ENCODE peak calls at places on chromosomes 6 and 20, in five cellular contexts. O is transverse colon, I is GM12878, V is PC-3, H is uterus. K is an unnamed sample.

GRCh38 chr6:7721654-7722053 is 4.2 kb upstream of the BMP6 start:
- DNase-seq in O (no peak), I (no peak), V (peak; percentile 66), H (no peak), K (peak; percentile 80)

GRCh38 chr20:38629979-38630378 is 28.4 kb downstream of the ARHGAP40 start:
- DNase-seq in O (no peak), I (no peak), V (no peak), H (no peak), K (no peak)

GRCh38 chr6:41935685-41936072 is 5.9 kb downstream of the CCND3 start:
- DNase-seq in O (no peak), I (no peak), V (no peak), H (no peak), K (no peak)

GRCh38 chr20:38729767-38730166 is 5.5 kb downstream of the SLC32A1 start:
- DNase-seq in O (no peak), I (no peak), V (no peak), H (no peak), K (no peak)

GRCh38 chr6:121305957-121306607 is 28.2 kb downstream of the TBC1D32 start:
- DNase-seq in O (no peak), I (no peak), V (peak; percentile 50), H (no peak), K (peak; percentile 47)

GRCh38 chr6:149318581-149319286 is 1.2 kb downstream of the TAB2 start:
- DNase-seq in O (peak; percentile 24), I (no peak), V (peak; percentile 18), H (no peak), K (peak; percentile 66)

GRCh38 chr6:31836676-31837611 is 9.4 kb downstream of the HSPA1B start:
- DNase-seq in O (peak; percentile 58), I (no peak), V (peak; percentile 38), H (no peak), K (peak; percentile 76)

GRCh38 chr20:10635476-10636208 is 38.2 kb downstream of the JAG1 start:
- DNase-seq in O (no peak), I (no peak), V (no peak), H (no peak), K (peak; percentile 33)

DNA sequence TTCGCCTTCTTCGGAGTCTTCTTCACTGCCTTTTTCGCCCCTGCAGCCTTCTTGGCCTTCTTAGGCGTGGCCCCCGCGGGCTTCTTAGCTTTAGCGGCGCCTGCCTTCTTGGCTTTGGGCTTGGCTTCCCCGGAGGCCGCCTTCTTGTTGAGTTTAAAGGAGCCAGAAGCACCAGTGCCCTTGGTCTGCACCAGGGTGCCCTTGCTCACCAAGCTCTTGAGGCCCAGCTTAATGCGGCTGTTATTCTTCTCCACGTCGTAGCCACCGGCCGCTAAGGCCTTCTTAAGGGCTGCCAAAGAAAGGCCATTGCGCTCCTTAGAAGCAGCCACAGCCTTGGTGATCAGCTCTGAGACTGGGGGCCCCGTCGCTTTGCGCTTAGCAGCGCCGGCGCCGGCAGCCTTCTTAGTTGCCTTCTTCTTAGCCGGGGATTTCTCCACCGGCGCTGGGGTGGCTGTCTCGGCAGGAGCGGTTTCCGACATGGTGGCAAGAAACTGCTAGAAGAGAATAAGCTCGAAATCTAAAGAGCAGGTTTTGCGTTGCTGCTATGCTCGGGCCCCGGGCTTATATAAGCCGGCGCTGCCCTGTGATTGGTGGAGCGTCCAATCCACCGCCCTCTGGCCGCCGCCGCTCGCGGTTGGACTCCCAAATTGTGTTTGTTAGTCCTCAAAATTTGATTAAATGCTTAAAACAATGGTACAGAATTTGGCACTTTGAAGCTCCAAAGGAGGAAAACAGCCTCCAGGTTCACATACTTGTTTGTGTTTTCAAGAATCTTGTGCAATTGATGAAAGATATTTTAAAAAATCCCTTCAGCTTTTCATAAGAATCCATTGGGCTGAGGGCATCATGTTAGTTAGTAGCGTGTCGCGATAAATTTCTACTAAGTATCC is 44.9 kb downstream of the OR2B2 start:
- DNase-seq in O (peak; percentile 84), I (peak; percentile 73), V (no peak), H (no peak), K (peak; percentile 86)
- H3K27me3 ChIP-seq in O (peaks cover 47% of the 10 kb centered on the region), I (no peaks in the 10 kb centered on the region), V (no peaks in the 10 kb centered on the region), H (peaks cover 19% of the 10 kb centered on the region), K (no peaks in the 10 kb centered on the region)

GRCh38 chr20:64058536-64058935 is 4.5 kb upstream of the TCEA2 start:
- DNase-seq in O (no peak), I (no peak), V (peak; percentile 26), H (no peak), K (no peak)
- H3K4me1 ChIP-seq in O (peaks cover 4% of the 10 kb centered on the region), I (peaks cover 53% of the 10 kb centered on the region), V (peaks cover 16% of the 10 kb centered on the region), H (peaks cover 11% of the 10 kb centered on the region), K (peaks cover 30% of the 10 kb centered on the region)

GRCh38 chr6:135195522-135195921 is 14.4 kb downstream of the MYB start:
- DNase-seq in O (no peak), I (no peak), V (no peak), H (no peak), K (no peak)

GRCh38 chr6:135193221-135193620 is 12.1 kb downstream of the MYB start:
- DNase-seq in O (no peak), I (no peak), V (no peak), H (no peak), K (no peak)

GRCh38 chr6:135195045-135195444 is 13.9 kb downstream of the MYB start:
- DNase-seq in O (no peak), I (no peak), V (no peak), H (no peak), K (no peak)

GRCh38 chr6:135192256-135193174 is 11.4 kb downstream of the MYB start:
- DNase-seq in O (no peak), I (no peak), V (no peak), H (no peak), K (no peak)

DNA sequence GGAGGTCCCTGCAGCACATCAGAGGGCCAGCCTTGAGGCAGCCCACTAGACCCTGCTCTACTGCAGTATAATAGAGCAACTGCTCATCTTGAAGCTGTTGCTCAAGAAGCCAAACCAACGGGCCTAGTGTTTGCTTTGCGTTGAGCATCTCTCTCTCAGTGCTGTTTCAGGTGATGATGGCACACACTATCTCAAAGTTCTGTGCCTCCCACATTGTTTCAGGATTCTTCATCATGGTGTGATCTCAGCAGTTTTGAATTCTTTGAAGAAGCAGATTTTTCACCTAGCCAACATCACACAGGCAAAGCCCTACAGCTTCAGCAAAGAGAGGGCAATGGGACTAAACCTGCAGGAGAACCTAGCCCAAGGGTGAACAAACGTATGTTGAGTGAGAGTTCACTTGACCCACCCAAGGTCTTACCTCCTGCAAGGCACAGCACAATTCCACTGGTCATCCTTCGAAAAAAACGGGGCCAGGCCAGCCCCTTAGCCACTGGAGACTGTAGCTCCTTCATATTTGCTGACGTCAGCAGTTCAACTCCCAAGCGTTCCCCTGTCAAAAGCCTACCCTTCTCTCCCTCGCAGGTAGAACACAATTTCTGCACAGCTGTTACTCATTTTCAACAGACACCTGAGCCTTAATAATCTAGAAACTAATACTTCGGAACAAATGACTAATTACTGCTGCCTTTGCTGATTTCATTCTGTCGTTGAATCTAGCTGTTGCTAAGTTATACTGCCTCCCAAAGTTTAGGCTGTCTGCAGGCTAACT is 15.8 kb downstream of the MYB start:
- DNase-seq in O (no peak), I (no peak), V (no peak), H (no peak), K (no peak)
- H3K4me3 ChIP-seq in O (no peak overlapping the region), I (no peak overlapping the region), V (no peak overlapping the region), H (no peak overlapping the region), K (no peak overlapping the region)

GRCh38 chr6:159075506-159076100 is 30.8 kb upstream of the TAGAP start:
- DNase-seq in O (no peak), I (no peak), V (no peak), H (no peak), K (no peak)

GRCh38 chr6:159074120-159074684 is 29.4 kb upstream of the TAGAP start:
- DNase-seq in O (no peak), I (no peak), V (peak; percentile 6), H (no peak), K (peak; percentile 68)

GRCh38 chr6:159074866-159075265 is 30.1 kb upstream of the TAGAP start:
- DNase-seq in O (no peak), I (no peak), V (no peak), H (no peak), K (no peak)

GRCh38 chr6:159068904-159069578 is 24.2 kb upstream of the TAGAP start:
- DNase-seq in O (no peak), I (no peak), V (no peak), H (no peak), K (no peak)

GRCh38 chr6:159071843-159072769 is 27.3 kb upstream of the TAGAP start:
- DNase-seq in O (no peak), I (no peak), V (no peak), H (no peak), K (no peak)
- H3K27me3 ChIP-seq in O (no peaks in the 10 kb centered on the region), I (no peaks in the 10 kb centered on the region), V (peaks cover 67% of the 10 kb centered on the region), H (no peaks in the 10 kb centered on the region), K (peaks cover 75% of the 10 kb centered on the region)

GRCh38 chr6:706161-706560 is 13.2 kb upstream of the EXOC2 start:
- DNase-seq in O (no peak), I (no peak), V (peak; percentile 15), H (no peak), K (no peak)

GRCh38 chr6:703562-703961 is 10.6 kb upstream of the EXOC2 start:
- DNase-seq in O (no peak), I (no peak), V (peak; percentile 72), H (no peak), K (peak; percentile 18)

GRCh38 chr6:705047-705446 is 12.1 kb upstream of the EXOC2 start:
- DNase-seq in O (no peak), I (no peak), V (no peak), H (no peak), K (no peak)

GRCh38 chr6:701696-702479 is 8.9 kb upstream of the EXOC2 start:
- DNase-seq in O (no peak), I (no peak), V (no peak), H (no peak), K (no peak)

DNA sequence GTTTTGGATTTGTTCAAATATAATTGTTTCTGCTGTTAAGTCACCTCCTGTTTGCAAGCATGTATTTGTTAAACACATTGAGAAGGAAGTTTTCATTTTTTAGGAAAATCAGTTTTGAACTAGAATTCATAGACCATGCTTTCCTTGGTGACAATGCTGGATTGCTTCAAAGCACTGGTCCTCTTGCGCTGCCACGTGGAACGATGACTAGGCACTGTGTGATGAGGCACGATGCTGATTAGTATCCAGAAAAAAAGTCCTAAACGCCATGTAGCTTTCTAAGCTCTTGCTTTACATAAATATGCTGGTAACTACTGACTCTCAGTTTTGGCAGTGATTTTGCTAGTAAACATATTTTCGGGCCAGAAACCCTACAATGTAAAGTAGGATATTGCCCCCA is 11.1 kb upstream of the EXOC2 start:
- DNase-seq in O (no peak), I (no peak), V (peak; percentile 48), H (no peak), K (no peak)
- H3K4me1 ChIP-seq in O (no peaks in the 10 kb centered on the region), I (no peaks in the 10 kb centered on the region), V (peaks cover 28% of the 10 kb centered on the region), H (no peaks in the 10 kb centered on the region), K (no peaks in the 10 kb centered on the region)

DNA sequence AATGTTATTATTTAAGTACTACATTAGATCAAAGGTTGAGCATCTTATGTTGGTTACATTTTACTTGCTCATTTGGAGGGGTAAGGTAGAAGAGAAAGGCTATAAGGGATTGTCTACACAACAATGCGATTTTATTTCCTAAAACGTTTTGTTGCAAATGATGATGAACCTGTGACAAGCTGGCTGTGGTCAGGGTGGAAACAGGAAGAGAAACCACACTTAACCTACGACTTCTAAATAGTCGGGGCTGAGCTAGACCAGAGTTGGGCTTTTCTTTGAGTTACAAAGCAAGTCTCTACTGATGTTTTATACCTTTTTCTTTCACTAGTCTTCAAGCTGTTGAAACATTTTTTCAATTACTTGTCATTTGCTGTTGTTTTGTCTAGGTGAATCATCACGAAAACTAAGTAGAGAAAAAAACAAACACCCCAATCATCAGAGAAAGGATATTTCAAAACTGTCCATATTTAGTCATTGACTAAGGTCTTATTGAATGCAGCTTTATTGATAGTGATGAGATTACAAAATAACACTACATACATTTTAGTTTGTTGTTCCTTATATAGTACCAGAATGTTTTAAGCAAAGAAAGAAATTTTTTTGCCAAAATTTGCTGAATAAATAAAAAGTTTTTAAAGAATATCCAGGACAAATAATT is 18.0 kb downstream of the KLHL31 start:
- DNase-seq in O (peak; percentile 33), I (no peak), V (peak; percentile 44), H (no peak), K (peak; percentile 39)
- H3K4me3 ChIP-seq in O (no peak overlapping the region), I (no peak overlapping the region), V (peak overlapping the region; percentile 15), H (no peak overlapping the region), K (no peak overlapping the region)

GRCh38 chr20:63139369-63139768 is 76.6 kb downstream of the YTHDF1 start:
- DNase-seq in O (no peak), I (no peak), V (no peak), H (no peak), K (no peak)
- H3K27me3 ChIP-seq in O (peaks cover 9% of the 10 kb centered on the region), I (no peaks in the 10 kb centered on the region), V (peaks cover 57% of the 10 kb centered on the region), H (no peaks in the 10 kb centered on the region), K (peaks cover 30% of the 10 kb centered on the region)